ENCODE peak calls at places on chromosome 6, in five cellular contexts. D is fibroblast of mammary gland, B is PC-3, F is iris pigment epithelial cell, U is body of pancreas. S is an unnamed sample.

GRCh38 chr6:149012040-149012545 is 265.3 kb downstream of the UST start:
- DNase-seq in F (peak), D (peak), U (no peak), B (peak), S (peak)

GRCh38 chr6:112153926-112154621 is 66.7 kb downstream of the FAM229B start:
- DNase-seq in D (peak), F (peak), U (no peak), B (peak), S (peak)

GRCh38 chr6:163837681-163838431 is 423.3 kb downstream of the QKI start:
- DNase-seq in B (no peak), D (no peak), U (no peak), F (no peak), S (no peak)

GRCh38 chr6:113936093-113936934 is 34.6 kb downstream of the HDAC2 start:
- DNase-seq in B (peak), U (no peak), D (peak), F (peak), S (peak)

GRCh38 chr6:29825848-29826247 is 1.8 kb upstream of the HLA-G start:
- DNase-seq in U (no peak), D (no peak), F (no peak), B (no peak), S (no peak)

GRCh38 chr6:26328265-26328844 is 36.6 kb upstream of the BTN3A2 start:
- DNase-seq in D (no peak), U (no peak), F (peak), B (no peak), S (no peak)

GRCh38 chr6:133083248-133083967 is 157.7 kb upstream of the EYA4 start:
- DNase-seq in F (no peak), B (no peak), D (no peak), U (peak), S (no peak)

GRCh38 chr6:87698618-87699017 is 3.4 kb downstream of the AKIRIN2 start:
- DNase-seq in D (peak), U (no peak), B (peak), F (peak), S (peak)

S was measured in foreskin fibroblast.